ENCODE peak calls at places on chromosomes 12 and 14, in eight cellular contexts. S is A549; C is effector memory CD4-positive, alpha-beta T cell; I is heart right ventricle; N is HCT116; G is neural progenitor cell; H is fibroblast of lung; K is heart left ventricle. D is an unnamed sample. For H3K4me1, the result is how much of the 10 kb centered on the place peaks cover.

GRCh38 chr12:81896771-81897170 is 137.6 kb upstream of the PPFIA2 start:
- DNase-seq in G (peak), S (no peak), N (no peak), H (peak), I (no peak), K (no peak), C (no peak), D (no peak)

GRCh38 chr12:122641976-122642375 is 61.2 kb downstream of the HCAR2 start:
- DNase-seq in C (no peak), G (no peak), S (no peak), I (no peak), K (no peak), N (no peak), H (peak), D (no peak)

GRCh38 chr12:54216580-54217308 is 28.0 kb upstream of the SMUG1 start:
- DNase-seq in K (peak), S (peak), N (peak), C (peak), G (peak), I (peak), H (peak), D (peak)

GRCh38 chr14:59190372-59190771 is 1.9 kb downstream of the DAAM1 start:
- DNase-seq in S (peak), I (peak), G (peak), H (no peak), N (no peak), K (no peak), C (no peak), D (no peak)

GRCh38 chr12:123859035-123859434 is 96.9 kb downstream of the DNAH10 start:
- DNase-seq in N (no peak), S (no peak), I (no peak), K (peak), H (no peak), C (no peak), G (peak), D (no peak)

GRCh38 chr12:12896261-12896660 is 4.9 kb downstream of the GPRC5A start:
- DNase-seq in C (no peak), K (no peak), N (no peak), G (no peak), S (peak), H (peak), I (no peak), D (no peak)

GRCh38 chr12:76020281-76020680 is 11.3 kb downstream of the PHLDA1 start:
- DNase-seq in C (peak), H (peak), S (peak), N (peak), G (no peak), K (no peak), I (no peak), D (no peak)

GRCh38 chr14:105075364-105076295 is 10.4 kb upstream of the GPR132 start:
- DNase-seq in N (no peak), I (peak), C (no peak), G (peak), S (no peak), H (peak), K (peak), D (no peak)

GRCh38 chr12:85273411-85274075 is 6.5 kb upstream of the ALX1 start:
- DNase-seq in H (no peak), S (no peak), N (no peak), G (peak), K (peak), I (no peak), C (no peak), D (no peak)

GRCh38 chr14:93100570-93100969 is 15.2 kb downstream of the ITPK1 start:
- DNase-seq in I (no peak), G (no peak), C (no peak), S (no peak), N (no peak), K (no peak), H (peak), D (no peak)

GRCh38 chr12:4203772-4204376 is 69.7 kb upstream of the CCND2 start:
- DNase-seq in K (no peak), G (no peak), N (no peak), H (no peak), C (no peak), S (no peak), I (no peak), D (no peak)

GRCh38 chr14:72701610-72702009 is 192.3 kb downstream of the DPF3 start:
- DNase-seq in S (no peak), H (peak), G (peak), K (no peak), C (no peak), N (no peak), I (peak), D (peak)

GRCh38 chr14:59465570-59466150 is 480 bp upstream of the GPR135 start:
- DNase-seq in N (no peak), S (no peak), C (no peak), I (no peak), H (no peak), K (no peak), G (no peak), D (no peak)

GRCh38 chr12:100554608-100555077 is 18.8 kb upstream of the GAS2L3 start:
- DNase-seq in N (peak), I (peak), H (peak), G (peak), K (no peak), S (peak), C (no peak), D (no peak)

GRCh38 chr12:65460076-65460475 is 181.6 kb downstream of the MSRB3 start:
- DNase-seq in H (no peak), K (no peak), C (no peak), I (no peak), N (no peak), G (peak), S (no peak), D (no peak)

GRCh38 chr14:105364100-105364708 is 34.1 kb upstream of the TEX22 start:
- DNase-seq in G (no peak), C (peak), I (no peak), N (no peak), H (peak), S (no peak), K (no peak), D (no peak)

GRCh38 chr12:101051901-101052550 is 158.0 kb downstream of the SLC5A8 start:
- DNase-seq in C (no peak), S (peak), K (no peak), H (peak), G (no peak), N (peak), I (no peak), D (no peak)

GRCh38 chr14:30525833-30526232 is 33.1 kb upstream of the G2E3 start:
- DNase-seq in G (no peak), S (no peak), K (no peak), N (no peak), H (peak), C (no peak), I (no peak), D (no peak)

GRCh38 chr14:60575008-60575407 is 66.1 kb downstream of the SIX6 start:
- DNase-seq in G (no peak), H (no peak), N (no peak), C (no peak), K (no peak), I (no peak), S (no peak), D (no peak)

GRCh38 chr12:132228535-132229422 is 84.5 kb downstream of the NOC4L start:
- DNase-seq in N (no peak), G (no peak), I (no peak), K (no peak), H (no peak), S (no peak), C (no peak), D (no peak)

GRCh38 chr12:13530966-13531365 is 334.4 kb downstream of the EMP1 start:
- DNase-seq in K (no peak), I (no peak), C (no peak), G (no peak), H (no peak), N (no peak), S (no peak), D (no peak)

GRCh38 chr12:85955127-85955526 is 81.0 kb downstream of the NTS start:
- DNase-seq in N (peak), I (no peak), H (no peak), S (no peak), C (no peak), K (no peak), G (no peak), D (no peak)

GRCh38 chr12:48788852-48789775 is at the start of gene ADCY6:
- DNase-seq in K (peak), S (peak), I (peak), C (no peak), H (peak), N (peak), G (peak), D (peak)

GRCh38 chr12:627863-628805 is 35.1 kb downstream of the NINJ2 start:
- DNase-seq in H (no peak), G (no peak), C (no peak), I (no peak), K (no peak), S (no peak), N (no peak), D (no peak)

GRCh38 chr12:123916729-123917128 is 55.9 kb downstream of the CCDC92 start:
- DNase-seq in S (no peak), H (peak), G (no peak), K (no peak), N (no peak), C (no peak), I (no peak), D (no peak)

GRCh38 chr12:49832836-49833421 is 4.7 kb upstream of the NCKAP5L start:
- DNase-seq in H (peak), I (no peak), C (no peak), K (no peak), S (no peak), N (no peak), G (no peak), D (no peak)

GRCh38 chr12:124456133-124456651 is 111.2 kb downstream of the NCOR2 start:
- DNase-seq in I (no peak), C (no peak), G (no peak), N (no peak), K (no peak), H (no peak), S (no peak), D (no peak)

GRCh38 chr14:46686652-46687051 is 35.1 kb upstream of the RPL10L start:
- DNase-seq in C (no peak), K (no peak), S (no peak), I (no peak), N (no peak), G (no peak), H (no peak), D (no peak)

GRCh38 chr12:102376251-102376747 is 104.1 kb downstream of the IGF1 start:
- DNase-seq in H (peak), K (no peak), N (no peak), S (no peak), I (peak), G (no peak), C (no peak), D (no peak)

GRCh38 chr14:79659995-79660975 is 551.0 kb downstream of the DIO2 start:
- DNase-seq in G (no peak), S (no peak), N (no peak), K (no peak), C (no peak), I (no peak), H (no peak), D (no peak)

GRCh38 chr12:113165521-113166450 is 16.3 kb downstream of the CFAP73 start:
- DNase-seq in G (no peak), S (no peak), C (no peak), K (peak), I (no peak), H (no peak), N (no peak), D (no peak)

GRCh38 chr12:13103391-13104033 is at the start of gene GSG1:
- DNase-seq in C (no peak), K (no peak), S (no peak), G (no peak), H (no peak), I (no peak), N (no peak), D (no peak)

GRCh38 chr12:130576286-130576933 is 139.7 kb downstream of the RIMBP2 start:
- DNase-seq in N (no peak), C (no peak), S (no peak), H (no peak), K (no peak), G (no peak), I (no peak), D (no peak)

GRCh38 chr14:35988972-35989690 is 163.0 kb downstream of the BRMS1L start:
- DNase-seq in H (no peak), I (no peak), G (no peak), C (no peak), K (no peak), S (no peak), N (no peak), D (no peak)

GRCh38 chr12:2479866-2480510 is 314.8 kb upstream of the FKBP4 start:
- DNase-seq in H (no peak), N (no peak), K (no peak), I (no peak), S (no peak), C (no peak), G (no peak), D (no peak)

GRCh38 chr12:52050771-52051541 is at the start of gene NR4A1:
- DNase-seq in N (peak), K (peak), C (peak), G (peak), H (peak), S (peak), I (peak), D (peak)

GRCh38 chr12:52053570-52054209 is 2.4 kb downstream of the NR4A1 start:
- DNase-seq in S (peak), K (no peak), N (no peak), G (no peak), C (no peak), I (peak), H (no peak), D (no peak)

GRCh38 chr12:52054231-52054837 is 3.1 kb downstream of the NR4A1 start:
- DNase-seq in C (no peak), G (no peak), H (no peak), N (no peak), I (peak), K (no peak), S (peak), D (no peak)

GRCh38 chr12:52050116-52050770 is 999 bp upstream of the NR4A1 start:
- DNase-seq in I (no peak), G (no peak), S (no peak), K (no peak), N (no peak), C (no peak), H (no peak), D (no peak)

GRCh38 chr12:52052471-52053186 is 1.4 kb downstream of the NR4A1 start:
- DNase-seq in C (peak), G (no peak), K (peak), N (no peak), S (peak), H (no peak), I (peak), D (no peak)
- H3K27ac ChIP-seq in C (peak), G (no peak), K (peak), N (no peak), S (peak), H (peak), I (peak), D (peak)

GRCh38 chr14:77099425-77100167 is 1.5 kb downstream of the CIPC start:
- DNase-seq in N (no peak), K (no peak), G (no peak), I (peak), C (no peak), S (no peak), H (peak), D (no peak)
- H3K4me1 ChIP-seq in N (under half), K (under half), G (under half), I (half or more), C (under half), S (under half), H (under half), D (under half)

DNA sequence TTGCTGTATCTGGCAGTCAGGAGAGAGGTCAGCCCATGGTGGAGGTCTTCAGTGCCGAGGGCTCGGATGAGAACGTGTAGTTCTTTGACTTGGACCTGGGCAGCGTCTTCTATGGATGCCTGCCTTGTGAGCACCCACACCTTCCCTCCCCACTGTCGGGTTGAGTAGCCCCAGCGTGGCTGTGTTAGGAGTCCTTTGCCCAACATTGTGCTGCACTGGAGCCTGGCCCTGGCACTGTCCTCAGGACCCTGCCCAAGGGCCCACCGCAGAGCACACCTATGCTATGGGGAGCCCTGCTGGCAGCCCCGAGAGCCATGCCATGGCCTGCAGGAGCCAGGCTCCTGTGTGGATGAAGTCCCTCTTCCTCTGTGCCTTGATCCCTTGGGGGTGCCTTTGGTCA is 26.7 kb downstream of the SLC25A29 start:
- DNase-seq in H (no peak), G (no peak), N (no peak), K (no peak), C (no peak), S (no peak), I (no peak), D (no peak)
- H3K27ac ChIP-seq in H (no peak), G (no peak), N (no peak), K (no peak), C (no peak), S (no peak), I (no peak), D (no peak)

DNA sequence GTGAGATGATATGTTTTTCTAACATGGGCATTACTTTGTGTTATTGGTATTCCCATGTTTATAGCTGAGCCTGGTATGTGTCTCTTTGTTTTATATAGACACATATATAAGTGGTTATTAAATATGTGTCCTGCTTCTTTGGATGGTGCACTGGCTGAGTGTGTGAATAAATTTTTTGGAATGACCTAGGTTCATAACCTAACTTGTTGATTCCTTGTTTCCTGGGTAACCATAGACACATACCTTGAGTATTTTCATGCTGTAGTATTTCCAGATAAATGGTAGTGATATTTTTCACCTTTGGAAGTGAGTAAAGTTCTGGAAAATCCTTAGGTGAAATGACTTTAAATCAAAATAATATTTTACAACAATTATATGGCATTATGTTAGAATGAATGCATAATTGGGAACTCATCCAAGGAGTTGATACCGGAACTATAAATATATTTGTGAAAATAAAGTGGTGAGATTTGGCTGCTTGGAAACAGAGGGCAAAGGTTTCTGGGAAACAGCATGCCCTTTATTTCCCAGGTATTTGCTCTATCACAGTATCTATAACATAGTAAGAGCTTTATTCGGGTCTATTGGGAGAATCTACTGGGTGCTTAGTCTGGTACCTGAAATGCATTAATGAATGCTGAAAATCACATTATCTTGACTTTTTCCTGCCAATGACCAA is 64.3 kb upstream of the REP15 start:
- DNase-seq in N (no peak), C (no peak), S (no peak), H (no peak), G (no peak), K (no peak), I (no peak), D (no peak)
- H3K4me1 ChIP-seq in N (under half), C (under half), S (under half), H (under half), G (under half), K (under half), I (under half), D (under half)

GRCh38 chr14:52949711-52950409 is 990 bp downstream of the FERMT2 start:
- DNase-seq in S (peak), H (peak), N (no peak), K (no peak), I (peak), C (no peak), G (peak), D (peak)

GRCh38 chr14:52950898-52951729 is at the start of gene FERMT2:
- DNase-seq in I (peak), C (no peak), G (peak), K (peak), N (peak), S (peak), H (peak), D (peak)

GRCh38 chr14:52951730-52952481 is 1.1 kb upstream of the FERMT2 start:
- DNase-seq in I (peak), S (peak), K (no peak), C (no peak), H (peak), N (peak), G (peak), D (peak)

GRCh38 chr14:52950410-52950897 is 396 bp downstream of the FERMT2 start:
- DNase-seq in G (peak), I (peak), S (peak), H (no peak), N (no peak), C (no peak), K (peak), D (peak)

GRCh38 chr14:52954346-52955214 is 3.7 kb upstream of the FERMT2 start:
- DNase-seq in G (no peak), C (no peak), H (peak), K (no peak), S (no peak), N (no peak), I (no peak), D (no peak)
- H3K27ac ChIP-seq in G (no peak), C (no peak), H (no peak), K (peak), S (no peak), N (no peak), I (no peak), D (peak)

GRCh38 chr12:46259071-46259470 is 9.8 kb downstream of the SLC38A1 start:
- DNase-seq in N (no peak), I (no peak), H (no peak), C (no peak), K (no peak), S (no peak), G (no peak), D (no peak)

GRCh38 chr12:46259713-46260112 is 9.1 kb downstream of the SLC38A1 start:
- DNase-seq in K (no peak), S (no peak), C (no peak), I (no peak), G (no peak), N (no peak), H (no peak), D (no peak)

GRCh38 chr12:46261658-46262057 is 7.2 kb downstream of the SLC38A1 start:
- DNase-seq in N (no peak), K (no peak), H (no peak), C (no peak), I (no peak), S (no peak), G (no peak), D (no peak)

GRCh38 chr12:46260913-46261476 is 7.8 kb downstream of the SLC38A1 start:
- DNase-seq in I (no peak), H (no peak), G (no peak), C (no peak), N (no peak), S (no peak), K (no peak), D (no peak)

DNA sequence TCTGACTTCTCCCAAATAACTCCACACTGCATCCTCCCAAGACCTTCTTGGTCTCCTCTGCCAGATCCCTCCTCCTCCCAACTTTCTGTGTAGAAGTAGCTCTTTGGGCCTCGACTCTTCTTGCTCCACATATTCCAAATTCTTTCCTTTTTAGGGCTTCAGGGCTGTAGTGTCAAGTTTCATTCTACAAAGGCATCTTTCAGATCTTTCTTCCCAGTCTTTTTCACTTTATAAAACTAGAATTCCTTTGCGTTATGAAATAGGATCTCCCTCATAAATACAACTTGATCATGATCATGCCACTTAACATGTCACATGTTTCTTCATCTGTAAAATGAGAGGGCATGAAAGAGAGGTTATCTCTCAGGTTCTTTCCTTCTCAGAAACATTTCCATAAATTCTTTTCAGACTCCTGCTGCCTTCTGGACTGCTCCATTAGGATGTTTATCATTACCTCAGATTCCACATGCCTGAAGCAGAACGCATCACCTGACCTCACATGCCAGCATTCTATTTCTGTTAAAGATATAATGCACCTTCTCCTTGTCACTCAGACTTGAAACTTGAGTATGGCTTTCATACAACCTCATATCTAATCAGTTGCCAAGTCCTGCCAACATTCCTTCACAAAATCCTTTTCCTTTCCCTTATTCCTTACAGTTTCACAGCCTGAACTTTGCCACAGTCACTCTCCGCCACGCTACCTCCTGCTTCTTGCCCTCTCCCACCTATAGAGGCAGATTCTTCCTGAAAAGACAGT is 8.5 kb downstream of the SLC38A1 start:
- DNase-seq in C (no peak), K (no peak), G (peak), S (no peak), I (no peak), H (peak), N (no peak), D (no peak)
- H3K4me1 ChIP-seq in C (half or more), K (under half), G (half or more), S (half or more), I (under half), H (under half), N (under half), D (under half)

GRCh38 chr12:114406326-114407033 is 536 bp upstream of the TBX5 start:
- DNase-seq in H (no peak), S (no peak), I (no peak), N (no peak), G (peak), K (no peak), C (no peak), D (no peak)
- H3K27ac ChIP-seq in H (peak), S (no peak), I (peak), N (no peak), G (no peak), K (peak), C (no peak), D (no peak)

D was measured in tibial artery.